ENCODE peak calls at places on chromosomes 11 and 22, in five cellular contexts. One of them, this sample, is unnamed.

GRCh38 chr11:59173964-59174663 is 2.2 kb downstream of the DTX4 start:
- DNase-seq in HepG2: peak
- DNase-seq in SK-N-SH: no peak
- DNase-seq in HCT116: no peak
- DNase-seq in GM12878: no peak
- DNase-seq in this sample: no peak

GRCh38 chr11:70682056-70682455 is 283.7 kb downstream of the CTTN start:
- DNase-seq in HepG2: no peak
- DNase-seq in SK-N-SH: no peak
- DNase-seq in HCT116: no peak
- DNase-seq in GM12878: no peak
- DNase-seq in this sample: no peak

GRCh38 chr11:72111803-72112540 is 523 bp downstream of the ANAPC15 start:
- DNase-seq in HepG2: peak
- DNase-seq in SK-N-SH: peak
- DNase-seq in HCT116: peak
- DNase-seq in GM12878: peak
- DNase-seq in this sample: peak

GRCh38 chr22:43126506-43127165 is 16.1 kb downstream of the BIK start:
- DNase-seq in HepG2: peak
- DNase-seq in SK-N-SH: peak
- DNase-seq in HCT116: peak
- DNase-seq in GM12878: no peak
- DNase-seq in this sample: no peak

GRCh38 chr11:126949066-126949945 is 51.3 kb downstream of the KIRREL3 start:
- DNase-seq in HepG2: no peak
- DNase-seq in SK-N-SH: no peak
- DNase-seq in HCT116: no peak
- DNase-seq in GM12878: no peak
- DNase-seq in this sample: no peak

GRCh38 chr11:129365816-129366215 is 9.8 kb upstream of the BARX2 start:
- DNase-seq in HepG2: no peak
- DNase-seq in SK-N-SH: no peak
- DNase-seq in HCT116: peak
- DNase-seq in GM12878: no peak
- DNase-seq in this sample: no peak

GRCh38 chr11:73140213-73141030 is 1.7 kb downstream of the FCHSD2 start:
- DNase-seq in HepG2: no peak
- DNase-seq in SK-N-SH: peak
- DNase-seq in HCT116: no peak
- DNase-seq in GM12878: no peak
- DNase-seq in this sample: peak

GRCh38 chr22:40429481-40429880 is 59.1 kb downstream of the SGSM3 start:
- DNase-seq in HepG2: no peak
- DNase-seq in SK-N-SH: no peak
- DNase-seq in HCT116: no peak
- DNase-seq in GM12878: no peak
- DNase-seq in this sample: no peak

GRCh38 chr11:64742940-64743590 is 877 bp downstream of the RASGRP2 start:
- DNase-seq in HepG2: no peak
- DNase-seq in SK-N-SH: peak
- DNase-seq in HCT116: no peak
- DNase-seq in GM12878: no peak
- DNase-seq in this sample: peak

GRCh38 chr11:124890701-124891389 is 6.8 kb downstream of the ROBO4 start:
- DNase-seq in HepG2: no peak
- DNase-seq in SK-N-SH: peak
- DNase-seq in HCT116: no peak
- DNase-seq in GM12878: no peak
- DNase-seq in this sample: no peak

DNA sequence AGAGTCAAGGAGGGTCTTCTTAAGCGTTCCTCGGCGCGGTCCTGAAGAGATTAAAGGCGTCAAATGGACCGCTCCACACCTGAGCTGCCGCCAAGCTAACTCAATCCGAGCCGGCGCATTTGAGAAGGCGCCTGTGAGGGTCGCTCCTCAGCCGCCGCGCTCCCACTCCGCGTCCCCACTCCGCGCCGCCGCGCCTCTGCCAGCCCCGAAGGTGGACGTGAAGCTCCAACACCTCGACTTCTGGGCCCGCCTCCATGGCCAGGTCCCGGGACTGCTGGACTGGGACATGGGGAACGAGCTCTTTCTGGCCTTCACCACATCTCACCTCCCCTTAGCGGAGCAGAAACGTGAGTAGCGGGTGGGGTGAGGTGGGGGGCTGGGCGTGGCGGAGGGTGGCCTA is at the start of gene FOXR1:
- DNase-seq in HepG2: no peak
- DNase-seq in SK-N-SH: no peak
- DNase-seq in HCT116: no peak
- DNase-seq in GM12878: no peak
- DNase-seq in this sample: no peak
- TF ChIP-seq JUND in HepG2: no peak
- TF ChIP-seq JUND in SK-N-SH: no peak
- TF ChIP-seq JUND in HCT116: no peak
- TF ChIP-seq JUND in GM12878: no peak
- TF ChIP-seq JUND in this sample: no peak

GRCh38 chr22:34638128-34638527 is 427.8 kb upstream of the ISX start:
- DNase-seq in HepG2: no peak
- DNase-seq in SK-N-SH: no peak
- DNase-seq in HCT116: no peak
- DNase-seq in GM12878: no peak
- DNase-seq in this sample: no peak
- TF ChIP-seq JUND in HepG2: no peak
- TF ChIP-seq JUND in SK-N-SH: no peak
- TF ChIP-seq JUND in HCT116: no peak
- TF ChIP-seq JUND in GM12878: no peak
- TF ChIP-seq JUND in this sample: no peak

DNA sequence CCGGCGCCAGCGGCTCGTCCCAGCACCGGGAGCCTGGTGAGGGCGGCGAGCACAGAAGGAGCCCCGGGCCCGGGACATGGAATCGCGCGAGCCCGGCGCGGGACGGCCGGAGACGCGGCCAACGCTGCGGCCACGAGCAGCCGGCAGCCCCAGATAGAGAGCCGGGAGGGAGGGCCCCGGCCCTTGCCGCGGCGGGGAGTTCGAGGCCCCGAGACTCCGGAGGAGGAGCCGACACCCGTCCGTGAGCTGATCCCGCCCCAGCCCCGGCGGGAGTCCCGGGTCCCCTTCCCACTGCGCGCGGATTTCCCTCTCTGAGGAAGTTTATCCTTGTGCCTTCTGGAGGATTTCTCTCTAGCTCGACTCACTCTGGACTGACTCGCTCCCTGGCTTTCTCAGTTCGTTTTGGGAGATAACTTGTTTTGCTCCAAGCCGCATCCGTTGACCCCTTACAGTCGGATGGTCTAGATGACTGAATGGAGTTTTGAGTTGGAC is 474 bp downstream of the ARHGEF12 start:
- DNase-seq in HepG2: no peak
- DNase-seq in SK-N-SH: no peak
- DNase-seq in HCT116: no peak
- DNase-seq in GM12878: no peak
- DNase-seq in this sample: no peak
- TF ChIP-seq JUND in HepG2: no peak
- TF ChIP-seq JUND in SK-N-SH: no peak
- TF ChIP-seq JUND in HCT116: no peak
- TF ChIP-seq JUND in GM12878: no peak
- TF ChIP-seq JUND in this sample: no peak

GRCh38 chr11:9838961-9839360 is 175.1 kb downstream of the SWAP70 start:
- DNase-seq in HepG2: no peak
- DNase-seq in SK-N-SH: no peak
- DNase-seq in HCT116: no peak
- DNase-seq in GM12878: peak
- DNase-seq in this sample: peak
- TF ChIP-seq JUND in HepG2: no peak
- TF ChIP-seq JUND in SK-N-SH: no peak
- TF ChIP-seq JUND in HCT116: no peak
- TF ChIP-seq JUND in GM12878: no peak
- TF ChIP-seq JUND in this sample: no peak

DNA sequence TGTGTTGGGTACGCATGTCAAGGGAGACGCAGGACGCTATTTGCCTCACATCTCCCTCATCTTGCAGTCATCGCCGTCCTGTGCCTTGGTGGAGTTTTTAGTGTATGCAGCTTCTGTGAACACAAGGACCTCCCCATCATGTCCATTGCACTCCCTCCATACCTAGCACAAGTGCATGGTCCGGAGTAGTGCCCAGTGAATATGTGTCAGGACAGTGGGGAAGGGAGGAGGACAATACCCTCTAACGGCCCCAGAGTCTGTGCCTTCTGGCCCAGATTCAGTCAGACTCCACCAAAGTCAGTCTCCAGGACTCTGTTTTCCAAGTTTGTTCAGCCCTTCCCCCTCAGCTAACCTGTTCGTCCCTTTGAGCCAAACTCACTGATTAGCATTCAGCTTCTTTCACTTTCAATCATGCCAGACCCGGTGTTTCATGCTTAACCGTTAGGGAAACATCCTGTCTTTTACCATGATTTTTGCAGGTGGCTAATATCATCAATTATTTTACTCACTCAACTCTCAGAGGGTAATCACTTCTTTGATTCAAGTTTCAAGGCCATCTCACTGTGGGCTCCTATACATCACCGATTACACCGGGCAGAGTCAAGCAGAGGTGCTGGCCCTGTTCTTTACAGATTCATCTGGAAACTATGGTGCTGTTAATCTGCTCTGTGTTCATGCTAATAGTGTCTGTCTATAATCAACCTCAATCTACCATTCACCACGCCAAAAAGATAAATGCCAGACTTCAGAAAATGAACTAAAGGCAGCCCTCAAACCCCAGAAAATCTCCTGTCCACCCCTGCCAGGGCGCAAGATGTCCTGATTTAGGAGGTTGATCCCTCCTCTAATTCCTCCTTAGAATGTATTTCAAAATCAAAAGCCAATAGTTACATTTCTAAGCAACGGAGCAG is 156.5 kb downstream of the RRAS2 start:
- DNase-seq in HepG2: no peak
- DNase-seq in SK-N-SH: peak
- DNase-seq in HCT116: no peak
- DNase-seq in GM12878: peak
- DNase-seq in this sample: no peak
- TF ChIP-seq JUND in HepG2: no peak
- TF ChIP-seq JUND in SK-N-SH: no peak
- TF ChIP-seq JUND in HCT116: no peak
- TF ChIP-seq JUND in GM12878: no peak
- TF ChIP-seq JUND in this sample: no peak

DNA sequence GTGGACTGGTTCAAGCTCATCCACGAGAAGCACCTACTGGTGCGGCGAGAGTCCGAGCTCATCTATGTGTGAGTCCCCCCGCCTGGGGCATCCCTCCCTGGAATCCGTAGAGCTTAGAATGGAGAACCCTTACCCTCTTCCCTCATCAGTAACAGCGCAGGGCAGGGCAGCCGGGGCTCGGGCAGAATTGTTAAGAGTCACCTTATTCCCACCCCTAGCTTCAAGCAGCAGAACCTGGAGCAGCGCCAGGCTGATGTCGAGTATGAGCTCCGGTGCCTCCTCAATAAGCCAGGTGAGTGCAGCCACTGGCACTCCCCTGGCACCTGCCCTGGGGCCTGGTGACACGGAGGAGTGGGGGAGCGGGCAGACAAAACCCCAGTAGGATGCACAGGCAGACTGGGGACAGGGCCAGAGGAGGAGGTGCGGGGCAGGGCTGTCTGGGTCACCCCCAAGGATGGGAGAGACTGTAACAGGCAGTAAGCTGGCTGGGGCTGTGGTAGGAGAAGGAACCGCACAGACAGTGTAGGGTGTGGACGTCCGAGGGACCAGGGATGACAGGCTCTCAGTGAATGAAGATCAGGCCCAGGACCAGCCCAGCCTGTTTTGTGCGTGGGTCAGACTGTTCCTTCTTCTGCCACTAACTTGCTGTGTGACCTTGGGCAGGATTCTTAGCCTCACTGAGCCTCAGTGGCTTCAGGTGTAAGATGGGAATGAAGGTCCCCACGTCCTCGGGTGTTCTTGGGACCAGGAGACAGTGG is 20.4 kb downstream of the C22orf23 start:
- DNase-seq in HepG2: no peak
- DNase-seq in SK-N-SH: no peak
- DNase-seq in HCT116: no peak
- DNase-seq in GM12878: no peak
- DNase-seq in this sample: peak
- TF ChIP-seq JUND in HepG2: no peak
- TF ChIP-seq JUND in SK-N-SH: no peak
- TF ChIP-seq JUND in HCT116: no peak
- TF ChIP-seq JUND in GM12878: no peak
- TF ChIP-seq JUND in this sample: no peak

GRCh38 chr11:2084721-2085120 is 54.5 kb downstream of the IGF2 start:
- DNase-seq in HepG2: no peak
- DNase-seq in SK-N-SH: no peak
- DNase-seq in HCT116: no peak
- DNase-seq in GM12878: no peak
- DNase-seq in this sample: no peak

GRCh38 chr11:2085251-2086066 is 53.7 kb downstream of the IGF2 start:
- DNase-seq in HepG2: no peak
- DNase-seq in SK-N-SH: no peak
- DNase-seq in HCT116: no peak
- DNase-seq in GM12878: no peak
- DNase-seq in this sample: no peak

GRCh38 chr11:2088284-2088683 is 50.9 kb downstream of the IGF2 start:
- DNase-seq in HepG2: no peak
- DNase-seq in SK-N-SH: no peak
- DNase-seq in HCT116: no peak
- DNase-seq in GM12878: no peak
- DNase-seq in this sample: no peak

GRCh38 chr11:2086239-2087040 is 52.7 kb downstream of the IGF2 start:
- DNase-seq in HepG2: no peak
- DNase-seq in SK-N-SH: no peak
- DNase-seq in HCT116: no peak
- DNase-seq in GM12878: no peak
- DNase-seq in this sample: no peak

DNA sequence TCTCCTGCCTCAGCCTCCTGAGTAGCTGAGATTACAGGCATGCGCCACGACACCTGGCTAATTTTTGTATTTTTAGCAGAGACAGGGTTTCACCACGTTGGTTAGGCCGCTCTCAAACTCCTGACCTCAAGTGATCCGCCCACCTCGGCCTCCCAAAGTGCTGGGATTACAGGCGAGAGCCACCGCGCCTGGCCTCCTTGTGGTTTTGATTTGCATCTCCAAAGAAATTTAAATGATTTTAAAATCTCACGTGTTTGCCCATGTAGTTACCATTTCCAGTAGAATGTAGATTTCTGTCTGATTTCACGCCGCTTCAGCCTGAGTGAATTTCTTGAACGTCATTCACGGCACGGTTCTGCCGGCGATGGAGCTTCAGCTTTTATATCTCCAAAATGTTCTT is 55.8 kb downstream of the IGF2 start:
- DNase-seq in HepG2: no peak
- DNase-seq in SK-N-SH: no peak
- DNase-seq in HCT116: no peak
- DNase-seq in GM12878: no peak
- DNase-seq in this sample: no peak
- TF ChIP-seq JUND in HepG2: no peak
- TF ChIP-seq JUND in SK-N-SH: no peak
- TF ChIP-seq JUND in HCT116: no peak
- TF ChIP-seq JUND in GM12878: no peak
- TF ChIP-seq JUND in this sample: no peak

DNA sequence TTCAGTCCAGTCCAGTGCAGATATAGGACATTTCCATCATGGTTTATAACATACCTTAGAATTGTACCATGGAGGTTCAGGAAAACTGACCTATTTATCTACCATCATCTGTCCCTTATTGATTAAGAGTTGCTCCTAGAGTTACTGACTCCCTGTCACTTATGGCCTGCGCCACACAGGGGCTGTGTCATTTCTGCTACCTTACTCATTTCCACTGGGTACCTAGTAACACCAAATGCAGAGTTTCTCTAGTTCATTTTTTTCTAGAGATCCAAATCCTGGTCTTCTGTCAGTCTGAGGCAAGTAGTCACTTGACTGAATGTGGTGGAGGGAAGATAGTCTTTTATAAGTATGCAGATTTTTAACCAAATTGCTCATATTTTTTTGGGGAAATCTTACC is 59.2 kb downstream of the PDE3B start:
- DNase-seq in HepG2: no peak
- DNase-seq in SK-N-SH: no peak
- DNase-seq in HCT116: no peak
- DNase-seq in GM12878: no peak
- DNase-seq in this sample: no peak
- TF ChIP-seq JUND in HepG2: no peak
- TF ChIP-seq JUND in SK-N-SH: no peak
- TF ChIP-seq JUND in HCT116: no peak
- TF ChIP-seq JUND in GM12878: no peak
- TF ChIP-seq JUND in this sample: no peak